ENCODE peak calls at places on chromosomes 3 and 15, in ten cellular contexts. One of them, this sample, is unnamed.

GRCh38 chr15:89197503-89197971 is 23.8 kb downstream of the RLBP1 start:
- DNase-seq in kidney epithelial cell: no peak
- DNase-seq in OCI-LY7: no peak
- DNase-seq in neural crest cell: peak; percentile 64
- DNase-seq in fibroblast of lung: no peak
- DNase-seq in SK-N-SH: no peak
- DNase-seq in activated CD8-positive, alpha-beta T cell treated with anti-CD3 and anti-CD28 coated beads for 36 hours: peak; percentile 30
- DNase-seq in cardiac fibroblast: no peak
- DNase-seq in heart left ventricle: no peak
- DNase-seq in RWPE1: peak; percentile 82
- DNase-seq in this sample: no peak

GRCh38 chr3:70090322-70090913 is 90.9 kb downstream of the SAMMSON start:
- DNase-seq in fibroblast of lung: peak; percentile 53
- DNase-seq in activated CD8-positive, alpha-beta T cell treated with anti-CD3 and anti-CD28 coated beads for 36 hours: no peak
- DNase-seq in neural crest cell: no peak
- DNase-seq in OCI-LY7: peak; percentile 10
- DNase-seq in SK-N-SH: peak; percentile 39
- DNase-seq in RWPE1: peak; percentile 18
- DNase-seq in cardiac fibroblast: peak; percentile 44
- DNase-seq in kidney epithelial cell: no peak
- DNase-seq in heart left ventricle: no peak
- DNase-seq in this sample: peak; percentile 20

GRCh38 chr3:20041197-20041780 is 1.0 kb downstream of the KAT2B start:
- DNase-seq in heart left ventricle: peak; percentile 92
- DNase-seq in neural crest cell: peak; percentile 69
- DNase-seq in kidney epithelial cell: no peak
- DNase-seq in cardiac fibroblast: peak; percentile 60
- DNase-seq in fibroblast of lung: peak; percentile 75
- DNase-seq in RWPE1: no peak
- DNase-seq in SK-N-SH: peak; percentile 80
- DNase-seq in activated CD8-positive, alpha-beta T cell treated with anti-CD3 and anti-CD28 coated beads for 36 hours: peak; percentile 89
- DNase-seq in OCI-LY7: peak; percentile 77
- DNase-seq in this sample: peak; percentile 71

GRCh38 chr3:165759041-165759440 is 78.2 kb downstream of the BCHE start:
- DNase-seq in kidney epithelial cell: no peak
- DNase-seq in heart left ventricle: no peak
- DNase-seq in activated CD8-positive, alpha-beta T cell treated with anti-CD3 and anti-CD28 coated beads for 36 hours: no peak
- DNase-seq in cardiac fibroblast: no peak
- DNase-seq in fibroblast of lung: no peak
- DNase-seq in SK-N-SH: no peak
- DNase-seq in OCI-LY7: no peak
- DNase-seq in neural crest cell: no peak
- DNase-seq in RWPE1: no peak
- DNase-seq in this sample: no peak

GRCh38 chr3:145798691-145799550 is 362.1 kb downstream of the PLOD2 start:
- DNase-seq in kidney epithelial cell: no peak
- DNase-seq in RWPE1: no peak
- DNase-seq in neural crest cell: no peak
- DNase-seq in heart left ventricle: no peak
- DNase-seq in fibroblast of lung: peak; percentile 12
- DNase-seq in activated CD8-positive, alpha-beta T cell treated with anti-CD3 and anti-CD28 coated beads for 36 hours: no peak
- DNase-seq in SK-N-SH: no peak
- DNase-seq in cardiac fibroblast: no peak
- DNase-seq in OCI-LY7: no peak
- DNase-seq in this sample: no peak

GRCh38 chr15:37973856-37974255 is 39.4 kb downstream of the TMCO5A start:
- DNase-seq in kidney epithelial cell: no peak
- DNase-seq in neural crest cell: no peak
- DNase-seq in fibroblast of lung: peak; percentile 11
- DNase-seq in cardiac fibroblast: peak; percentile 9
- DNase-seq in RWPE1: no peak
- DNase-seq in heart left ventricle: no peak
- DNase-seq in OCI-LY7: no peak
- DNase-seq in SK-N-SH: no peak
- DNase-seq in activated CD8-positive, alpha-beta T cell treated with anti-CD3 and anti-CD28 coated beads for 36 hours: no peak
- DNase-seq in this sample: no peak

GRCh38 chr15:83992356-83993031 is 243.1 kb upstream of the GOLGA6L4 start:
- DNase-seq in OCI-LY7: no peak
- DNase-seq in fibroblast of lung: no peak
- DNase-seq in cardiac fibroblast: no peak
- DNase-seq in SK-N-SH: no peak
- DNase-seq in activated CD8-positive, alpha-beta T cell treated with anti-CD3 and anti-CD28 coated beads for 36 hours: no peak
- DNase-seq in kidney epithelial cell: no peak
- DNase-seq in RWPE1: no peak
- DNase-seq in neural crest cell: no peak
- DNase-seq in heart left ventricle: no peak
- DNase-seq in this sample: no peak

GRCh38 chr3:52857870-52858269 is 23.1 kb upstream of the MUSTN1 start:
- DNase-seq in OCI-LY7: no peak
- DNase-seq in neural crest cell: no peak
- DNase-seq in heart left ventricle: no peak
- DNase-seq in fibroblast of lung: no peak
- DNase-seq in activated CD8-positive, alpha-beta T cell treated with anti-CD3 and anti-CD28 coated beads for 36 hours: no peak
- DNase-seq in SK-N-SH: no peak
- DNase-seq in cardiac fibroblast: no peak
- DNase-seq in kidney epithelial cell: no peak
- DNase-seq in RWPE1: no peak
- DNase-seq in this sample: no peak

GRCh38 chr15:67835349-67836133 is 4.3 kb downstream of the RNU6-1 start:
- DNase-seq in activated CD8-positive, alpha-beta T cell treated with anti-CD3 and anti-CD28 coated beads for 36 hours: no peak
- DNase-seq in SK-N-SH: no peak
- DNase-seq in OCI-LY7: no peak
- DNase-seq in fibroblast of lung: no peak
- DNase-seq in RWPE1: no peak
- DNase-seq in kidney epithelial cell: no peak
- DNase-seq in cardiac fibroblast: no peak
- DNase-seq in neural crest cell: no peak
- DNase-seq in heart left ventricle: no peak
- DNase-seq in this sample: peak; percentile 49

GRCh38 chr15:27587810-27588209 is 511.3 kb downstream of the OCA2 start:
- DNase-seq in activated CD8-positive, alpha-beta T cell treated with anti-CD3 and anti-CD28 coated beads for 36 hours: no peak
- DNase-seq in fibroblast of lung: no peak
- DNase-seq in neural crest cell: no peak
- DNase-seq in kidney epithelial cell: no peak
- DNase-seq in SK-N-SH: no peak
- DNase-seq in OCI-LY7: no peak
- DNase-seq in heart left ventricle: no peak
- DNase-seq in cardiac fibroblast: no peak
- DNase-seq in RWPE1: peak; percentile 8
- DNase-seq in this sample: no peak

GRCh38 chr3:29261119-29261518 is 19.8 kb upstream of the RBMS3 start:
- DNase-seq in RWPE1: no peak
- DNase-seq in OCI-LY7: no peak
- DNase-seq in cardiac fibroblast: no peak
- DNase-seq in activated CD8-positive, alpha-beta T cell treated with anti-CD3 and anti-CD28 coated beads for 36 hours: no peak
- DNase-seq in kidney epithelial cell: no peak
- DNase-seq in heart left ventricle: no peak
- DNase-seq in SK-N-SH: no peak
- DNase-seq in fibroblast of lung: no peak
- DNase-seq in neural crest cell: no peak
- DNase-seq in this sample: no peak

GRCh38 chr15:25715536-25716413 is 147.4 kb downstream of the ATP10A start:
- DNase-seq in fibroblast of lung: no peak
- DNase-seq in cardiac fibroblast: no peak
- DNase-seq in OCI-LY7: no peak
- DNase-seq in kidney epithelial cell: no peak
- DNase-seq in heart left ventricle: no peak
- DNase-seq in SK-N-SH: no peak
- DNase-seq in neural crest cell: no peak
- DNase-seq in RWPE1: no peak
- DNase-seq in activated CD8-positive, alpha-beta T cell treated with anti-CD3 and anti-CD28 coated beads for 36 hours: no peak
- DNase-seq in this sample: no peak

GRCh38 chr3:168002786-168003368 is 92.8 kb downstream of the GOLIM4 start:
- DNase-seq in RWPE1: peak; percentile 62
- DNase-seq in neural crest cell: no peak
- DNase-seq in kidney epithelial cell: no peak
- DNase-seq in SK-N-SH: no peak
- DNase-seq in activated CD8-positive, alpha-beta T cell treated with anti-CD3 and anti-CD28 coated beads for 36 hours: no peak
- DNase-seq in cardiac fibroblast: peak; percentile 77
- DNase-seq in fibroblast of lung: peak; percentile 59
- DNase-seq in OCI-LY7: no peak
- DNase-seq in heart left ventricle: no peak
- DNase-seq in this sample: no peak

GRCh38 chr3:11678735-11679134 is 35.0 kb upstream of the VGLL4 start:
- DNase-seq in cardiac fibroblast: no peak
- DNase-seq in fibroblast of lung: peak; percentile 43
- DNase-seq in RWPE1: no peak
- DNase-seq in heart left ventricle: no peak
- DNase-seq in OCI-LY7: no peak
- DNase-seq in SK-N-SH: no peak
- DNase-seq in activated CD8-positive, alpha-beta T cell treated with anti-CD3 and anti-CD28 coated beads for 36 hours: no peak
- DNase-seq in kidney epithelial cell: no peak
- DNase-seq in neural crest cell: no peak
- DNase-seq in this sample: no peak

GRCh38 chr3:12192173-12192572 is 33.5 kb upstream of the TIMP4 start:
- DNase-seq in SK-N-SH: no peak
- DNase-seq in neural crest cell: no peak
- DNase-seq in activated CD8-positive, alpha-beta T cell treated with anti-CD3 and anti-CD28 coated beads for 36 hours: no peak
- DNase-seq in heart left ventricle: no peak
- DNase-seq in RWPE1: no peak
- DNase-seq in kidney epithelial cell: no peak
- DNase-seq in cardiac fibroblast: no peak
- DNase-seq in OCI-LY7: no peak
- DNase-seq in fibroblast of lung: no peak
- DNase-seq in this sample: no peak

GRCh38 chr3:122092460-122093165 is 37.5 kb downstream of the CD86 start:
- DNase-seq in activated CD8-positive, alpha-beta T cell treated with anti-CD3 and anti-CD28 coated beads for 36 hours: peak; percentile 81
- DNase-seq in kidney epithelial cell: no peak
- DNase-seq in neural crest cell: no peak
- DNase-seq in RWPE1: peak; percentile 45
- DNase-seq in OCI-LY7: peak; percentile 56
- DNase-seq in SK-N-SH: no peak
- DNase-seq in heart left ventricle: peak; percentile 28
- DNase-seq in fibroblast of lung: no peak
- DNase-seq in cardiac fibroblast: peak; percentile 59
- DNase-seq in this sample: no peak

GRCh38 chr15:25735550-25736384 is 127.4 kb downstream of the ATP10A start:
- DNase-seq in fibroblast of lung: no peak
- DNase-seq in activated CD8-positive, alpha-beta T cell treated with anti-CD3 and anti-CD28 coated beads for 36 hours: no peak
- DNase-seq in RWPE1: no peak
- DNase-seq in SK-N-SH: no peak
- DNase-seq in cardiac fibroblast: no peak
- DNase-seq in neural crest cell: no peak
- DNase-seq in heart left ventricle: no peak
- DNase-seq in kidney epithelial cell: no peak
- DNase-seq in OCI-LY7: no peak
- DNase-seq in this sample: no peak

GRCh38 chr3:159637895-159638542 is 350.6 kb upstream of the IL12A start:
- DNase-seq in activated CD8-positive, alpha-beta T cell treated with anti-CD3 and anti-CD28 coated beads for 36 hours: no peak
- DNase-seq in heart left ventricle: no peak
- DNase-seq in cardiac fibroblast: peak; percentile 50
- DNase-seq in neural crest cell: no peak
- DNase-seq in SK-N-SH: no peak
- DNase-seq in RWPE1: peak; percentile 29
- DNase-seq in kidney epithelial cell: peak; percentile 32
- DNase-seq in OCI-LY7: no peak
- DNase-seq in fibroblast of lung: peak; percentile 53
- DNase-seq in this sample: no peak

GRCh38 chr15:65969865-65970832 is 100.9 kb downstream of the RAB11A start:
- DNase-seq in SK-N-SH: no peak
- DNase-seq in activated CD8-positive, alpha-beta T cell treated with anti-CD3 and anti-CD28 coated beads for 36 hours: no peak
- DNase-seq in kidney epithelial cell: no peak
- DNase-seq in neural crest cell: no peak
- DNase-seq in RWPE1: no peak
- DNase-seq in cardiac fibroblast: no peak
- DNase-seq in fibroblast of lung: no peak
- DNase-seq in heart left ventricle: no peak
- DNase-seq in OCI-LY7: no peak
- DNase-seq in this sample: no peak

GRCh38 chr3:126960604-126960995 is 22.3 kb upstream of the PLXNA1 start:
- DNase-seq in RWPE1: no peak
- DNase-seq in heart left ventricle: no peak
- DNase-seq in OCI-LY7: no peak
- DNase-seq in neural crest cell: no peak
- DNase-seq in cardiac fibroblast: no peak
- DNase-seq in SK-N-SH: no peak
- DNase-seq in activated CD8-positive, alpha-beta T cell treated with anti-CD3 and anti-CD28 coated beads for 36 hours: no peak
- DNase-seq in fibroblast of lung: no peak
- DNase-seq in kidney epithelial cell: no peak
- DNase-seq in this sample: no peak
- TF ChIP-seq CTCF in RWPE1: no peak
- TF ChIP-seq CTCF in heart left ventricle: no peak
- TF ChIP-seq CTCF in OCI-LY7: no peak
- TF ChIP-seq CTCF in neural crest cell: peak; percentile 7
- TF ChIP-seq CTCF in cardiac fibroblast: no peak
- TF ChIP-seq CTCF in SK-N-SH: peak; percentile 16
- TF ChIP-seq CTCF in activated CD8-positive, alpha-beta T cell treated with anti-CD3 and anti-CD28 coated beads for 36 hours: no peak
- TF ChIP-seq CTCF in fibroblast of lung: no peak
- TF ChIP-seq CTCF in kidney epithelial cell: no peak
- TF ChIP-seq CTCF in this sample: no peak

GRCh38 chr15:60134609-60135008 is 130.5 kb downstream of the FOXB1 start:
- DNase-seq in neural crest cell: no peak
- DNase-seq in kidney epithelial cell: no peak
- DNase-seq in SK-N-SH: peak; percentile 10
- DNase-seq in heart left ventricle: no peak
- DNase-seq in OCI-LY7: no peak
- DNase-seq in fibroblast of lung: no peak
- DNase-seq in cardiac fibroblast: no peak
- DNase-seq in RWPE1: no peak
- DNase-seq in activated CD8-positive, alpha-beta T cell treated with anti-CD3 and anti-CD28 coated beads for 36 hours: peak; percentile 15
- DNase-seq in this sample: no peak
- TF ChIP-seq CTCF in neural crest cell: no peak
- TF ChIP-seq CTCF in kidney epithelial cell: peak; percentile 41
- TF ChIP-seq CTCF in SK-N-SH: peak; percentile 38
- TF ChIP-seq CTCF in heart left ventricle: no peak
- TF ChIP-seq CTCF in OCI-LY7: peak; percentile 52
- TF ChIP-seq CTCF in fibroblast of lung: no peak
- TF ChIP-seq CTCF in cardiac fibroblast: no peak
- TF ChIP-seq CTCF in RWPE1: no peak
- TF ChIP-seq CTCF in activated CD8-positive, alpha-beta T cell treated with anti-CD3 and anti-CD28 coated beads for 36 hours: no peak
- TF ChIP-seq CTCF in this sample: no peak

DNA sequence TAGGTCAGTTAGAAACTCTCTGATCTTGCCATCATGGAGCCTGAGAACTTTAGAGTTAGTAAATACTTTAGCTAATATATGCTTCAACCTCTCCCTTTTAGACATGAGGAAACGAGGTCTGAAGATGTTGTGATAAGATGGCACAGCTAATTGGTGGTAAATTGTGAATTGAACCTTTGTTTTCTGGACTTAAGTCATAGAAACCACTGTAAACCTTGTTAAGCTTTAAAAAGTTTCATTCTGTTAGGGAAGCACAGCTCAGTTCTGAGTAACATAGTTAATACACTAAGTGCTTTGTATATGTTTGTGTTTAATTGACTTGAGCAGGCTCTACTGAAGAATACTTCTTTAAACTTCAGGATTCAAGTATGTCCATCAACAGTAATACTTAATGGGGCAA is 108.6 kb downstream of the AKAP13 start:
- DNase-seq in fibroblast of lung: no peak
- DNase-seq in SK-N-SH: no peak
- DNase-seq in cardiac fibroblast: no peak
- DNase-seq in RWPE1: no peak
- DNase-seq in heart left ventricle: no peak
- DNase-seq in neural crest cell: no peak
- DNase-seq in OCI-LY7: no peak
- DNase-seq in kidney epithelial cell: no peak
- DNase-seq in activated CD8-positive, alpha-beta T cell treated with anti-CD3 and anti-CD28 coated beads for 36 hours: no peak
- DNase-seq in this sample: no peak
- TF ChIP-seq CTCF in fibroblast of lung: no peak
- TF ChIP-seq CTCF in SK-N-SH: no peak
- TF ChIP-seq CTCF in cardiac fibroblast: no peak
- TF ChIP-seq CTCF in RWPE1: no peak
- TF ChIP-seq CTCF in heart left ventricle: no peak
- TF ChIP-seq CTCF in neural crest cell: no peak
- TF ChIP-seq CTCF in OCI-LY7: no peak
- TF ChIP-seq CTCF in kidney epithelial cell: no peak
- TF ChIP-seq CTCF in activated CD8-positive, alpha-beta T cell treated with anti-CD3 and anti-CD28 coated beads for 36 hours: no peak
- TF ChIP-seq CTCF in this sample: no peak

GRCh38 chr15:59376735-59377134 is 4.1 kb upstream of the MYO1E start:
- DNase-seq in OCI-LY7: peak; percentile 65
- DNase-seq in neural crest cell: no peak
- DNase-seq in activated CD8-positive, alpha-beta T cell treated with anti-CD3 and anti-CD28 coated beads for 36 hours: no peak
- DNase-seq in kidney epithelial cell: no peak
- DNase-seq in cardiac fibroblast: peak; percentile 45
- DNase-seq in fibroblast of lung: peak; percentile 31
- DNase-seq in RWPE1: no peak
- DNase-seq in heart left ventricle: no peak
- DNase-seq in SK-N-SH: no peak
- DNase-seq in this sample: no peak
- TF ChIP-seq CTCF in OCI-LY7: peak; percentile 78
- TF ChIP-seq CTCF in neural crest cell: no peak
- TF ChIP-seq CTCF in activated CD8-positive, alpha-beta T cell treated with anti-CD3 and anti-CD28 coated beads for 36 hours: no peak
- TF ChIP-seq CTCF in kidney epithelial cell: peak; percentile 20
- TF ChIP-seq CTCF in cardiac fibroblast: no peak
- TF ChIP-seq CTCF in fibroblast of lung: no peak
- TF ChIP-seq CTCF in RWPE1: peak; percentile 32
- TF ChIP-seq CTCF in heart left ventricle: no peak
- TF ChIP-seq CTCF in SK-N-SH: peak; percentile 37
- TF ChIP-seq CTCF in this sample: peak; percentile 27

This sample was measured in GM13977.